ENCODE peak calls at places on chromosomes 1 and 21, in eight cellular contexts. X is HL-60, H is A549, F is HepG2, D is SK-N-SH, G is GM12878, V is GM23338, J is HCT116. C is an unnamed sample.

GRCh38 chr21:35563885-35564451 is 496.4 kb downstream of the SETD4 start:
- DNase-seq in X (no peak), H (no peak), F (no peak), D (no peak), G (no peak), V (no peak), J (no peak), C (no peak)

GRCh38 chr1:16067127-16067768 is 6.2 kb downstream of the FAM131C start:
- DNase-seq in X (no peak), H (peak), F (peak), D (peak), G (no peak), V (peak), J (no peak), C (no peak)

GRCh38 chr1:67536957-67537646 is 106.9 kb upstream of the SERBP1 start:
- DNase-seq in X (no peak), H (no peak), F (no peak), D (no peak), G (no peak), V (no peak), J (no peak), C (no peak)

GRCh38 chr1:184366992-184367391 is 19.8 kb upstream of the C1orf21 start:
- DNase-seq in X (no peak), H (no peak), F (no peak), D (no peak), G (no peak), V (no peak), J (no peak), C (no peak)

GRCh38 chr1:163758977-163759670 is 437.4 kb downstream of the NUF2 start:
- DNase-seq in X (no peak), H (no peak), F (no peak), D (no peak), G (no peak), V (no peak), J (no peak), C (no peak)

GRCh38 chr1:200129480-200129879 is 102.0 kb downstream of the NR5A2 start:
- DNase-seq in X (no peak), H (no peak), F (no peak), D (no peak), G (no peak), V (peak), J (no peak), C (no peak)

GRCh38 chr1:109251277-109252166 is 2.2 kb downstream of the CELSR2 start:
- DNase-seq in X (no peak), H (no peak), F (no peak), D (peak), G (no peak), V (no peak), J (no peak), C (no peak)

GRCh38 chr1:62448221-62448933 is 11.5 kb downstream of the USP1 start:
- DNase-seq in X (no peak), H (no peak), F (no peak), D (no peak), G (no peak), V (no peak), J (no peak), C (no peak)

GRCh38 chr1:218496561-218496960 is 151.4 kb downstream of the TGFB2 start:
- DNase-seq in X (no peak), H (peak), F (peak), D (no peak), G (no peak), V (no peak), J (peak), C (peak)

GRCh38 chr1:21801100-21801499 is 11.0 kb upstream of the LDLRAD2 start:
- DNase-seq in X (no peak), H (no peak), F (no peak), D (no peak), G (no peak), V (no peak), J (no peak), C (peak)

GRCh38 chr1:241640867-241641542 is 836 bp upstream of the CHML start:
- DNase-seq in X (peak), H (peak), F (peak), D (no peak), G (no peak), V (no peak), J (no peak), C (no peak)

GRCh38 chr1:48495911-48496310 is 23.9 kb upstream of the SPATA6 start:
- DNase-seq in X (no peak), H (no peak), F (no peak), D (no peak), G (no peak), V (no peak), J (no peak), C (no peak)

GRCh38 chr1:48492392-48492791 is 20.4 kb upstream of the SPATA6 start:
- DNase-seq in X (no peak), H (no peak), F (no peak), D (no peak), G (no peak), V (no peak), J (no peak), C (no peak)

GRCh38 chr1:48493031-48493430 is 21.0 kb upstream of the SPATA6 start:
- DNase-seq in X (no peak), H (no peak), F (no peak), D (no peak), G (no peak), V (no peak), J (no peak), C (no peak)

GRCh38 chr1:48495166-48495565 is 23.2 kb upstream of the SPATA6 start:
- DNase-seq in X (no peak), H (no peak), F (no peak), D (no peak), G (no peak), V (no peak), J (no peak), C (no peak)

GRCh38 chr1:48493970-48494769 is 22.2 kb upstream of the SPATA6 start:
- DNase-seq in X (no peak), H (no peak), F (peak), D (no peak), G (no peak), V (peak), J (no peak), C (no peak)
- TF ChIP-seq REST in X (no peak), H (no peak), F (no peak), D (no peak), G (no peak), V (no peak), J (no peak), C (no peak)

DNA sequence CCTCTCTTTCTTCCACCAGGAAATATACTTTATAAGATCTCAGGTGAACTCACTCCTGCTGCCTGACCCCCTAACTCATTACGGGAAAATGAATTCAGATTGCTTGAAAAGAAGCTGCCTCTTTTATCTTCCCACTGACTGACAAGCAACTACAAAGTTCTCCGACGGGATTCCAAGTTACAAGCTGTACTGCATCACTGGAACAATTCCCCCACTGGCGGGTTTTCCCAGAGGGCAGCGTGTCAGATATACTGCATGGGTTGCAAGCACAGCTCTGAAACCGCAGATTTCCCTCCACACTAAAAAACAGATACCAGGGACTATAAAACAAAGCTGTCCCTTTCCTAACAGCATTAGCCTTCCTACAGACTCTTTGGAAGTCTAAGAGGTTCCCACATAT is 390.6 kb downstream of the KCTD3 start:
- DNase-seq in X (no peak), H (no peak), F (no peak), D (peak), G (no peak), V (no peak), J (no peak), C (no peak)
- TF ChIP-seq REST in X (no peak), H (no peak), F (no peak), D (no peak), G (no peak), V (no peak), J (no peak), C (no peak)

GRCh38 chr1:154583691-154584212 is 16.2 kb downstream of the CHRNB2 start:
- DNase-seq in X (no peak), H (no peak), F (no peak), D (no peak), G (no peak), V (no peak), J (no peak), C (no peak)
- TF ChIP-seq REST in X (no peak), H (no peak), F (no peak), D (no peak), G (no peak), V (no peak), J (no peak), C (no peak)

GRCh38 chr1:20167126-20167525 is 18.8 kb upstream of the UBXN10 start:
- DNase-seq in X (no peak), H (no peak), F (no peak), D (no peak), G (no peak), V (no peak), J (no peak), C (no peak)

GRCh38 chr1:20174937-20175666 is 10.8 kb upstream of the UBXN10 start:
- DNase-seq in X (peak), H (no peak), F (no peak), D (no peak), G (no peak), V (no peak), J (no peak), C (no peak)

GRCh38 chr1:20168547-20169491 is 17.1 kb upstream of the UBXN10 start:
- DNase-seq in X (no peak), H (no peak), F (no peak), D (peak), G (no peak), V (no peak), J (no peak), C (no peak)

GRCh38 chr1:20169932-20170331 is 16.0 kb upstream of the UBXN10 start:
- DNase-seq in X (no peak), H (no peak), F (no peak), D (no peak), G (no peak), V (no peak), J (no peak), C (no peak)

GRCh38 chr1:20172033-20172588 is 13.8 kb upstream of the UBXN10 start:
- DNase-seq in X (no peak), H (no peak), F (no peak), D (no peak), G (no peak), V (no peak), J (no peak), C (no peak)
- TF ChIP-seq REST in X (no peak), H (no peak), F (no peak), D (no peak), G (no peak), V (no peak), J (no peak), C (no peak)

GRCh38 chr1:242745079-242745478 is 220.6 kb upstream of the PLD5 start:
- DNase-seq in X (no peak), H (no peak), F (no peak), D (no peak), G (no peak), V (no peak), J (no peak), C (no peak)
- TF ChIP-seq REST in X (no peak), H (no peak), F (no peak), D (no peak), G (no peak), V (no peak), J (no peak), C (no peak)